ENCODE peak calls at places on chromosomes 11 and 22, in five cellular contexts. I, Y, Z, K and U are unnamed samples.

GRCh38 chr11:44138980-44139379 is 43.5 kb downstream of the EXT2 start:
- DNase-seq in I (no peak), Y (no peak), Z (no peak), K (no peak), U (no peak)

GRCh38 chr11:129320485-129320884 is 55.2 kb upstream of the BARX2 start:
- DNase-seq in I (no peak), Y (no peak), Z (no peak), K (no peak), U (no peak)

GRCh38 chr11:62689421-62690183 is at the start of gene LRRN4CL:
- DNase-seq in I (peak), Y (no peak), Z (no peak), K (peak), U (no peak)

GRCh38 chr11:118911880-118912741 is 13.6 kb downstream of the BCL9L start:
- DNase-seq in I (peak), Y (no peak), Z (no peak), K (peak), U (peak)

GRCh38 chr11:121964591-121964990 is 151.4 kb downstream of the BLID start:
- DNase-seq in I (peak), Y (no peak), Z (no peak), K (peak), U (no peak)

GRCh38 chr11:131914299-131914902 is 544.0 kb downstream of the NTM start:
- DNase-seq in I (peak), Y (no peak), Z (no peak), K (no peak), U (no peak)

GRCh38 chr11:72217856-72218745 is 1.5 kb downstream of the FOLR2 start:
- DNase-seq in I (no peak), Y (no peak), Z (no peak), K (no peak), U (no peak)

GRCh38 chr11:75800136-75800675 is 14.8 kb upstream of the UVRAG start:
- DNase-seq in I (no peak), Y (no peak), Z (no peak), K (no peak), U (no peak)

GRCh38 chr11:45305874-45306623 is 19.9 kb upstream of the SYT13 start:
- DNase-seq in I (no peak), Y (peak), Z (no peak), K (no peak), U (no peak)

GRCh38 chr11:19963697-19964340 is 196.5 kb downstream of the DBX1 start:
- DNase-seq in I (no peak), Y (no peak), Z (no peak), K (no peak), U (no peak)

GRCh38 chr22:29369460-29369859 is 18.9 kb downstream of the AP1B1 start:
- DNase-seq in I (peak), Y (no peak), Z (no peak), K (peak), U (no peak)

GRCh38 chr11:72609045-72609444 is 65.2 kb downstream of the PDE2A start:
- DNase-seq in I (peak), Y (no peak), Z (peak), K (no peak), U (peak)

GRCh38 chr11:8234425-8234821 is 29.3 kb downstream of the LMO1 start:
- DNase-seq in I (no peak), Y (no peak), Z (no peak), K (no peak), U (no peak)
- TF ChIP-seq CTCF in I (no peak), Y (no peak), Z (no peak), K (peak), U (no peak)

DNA sequence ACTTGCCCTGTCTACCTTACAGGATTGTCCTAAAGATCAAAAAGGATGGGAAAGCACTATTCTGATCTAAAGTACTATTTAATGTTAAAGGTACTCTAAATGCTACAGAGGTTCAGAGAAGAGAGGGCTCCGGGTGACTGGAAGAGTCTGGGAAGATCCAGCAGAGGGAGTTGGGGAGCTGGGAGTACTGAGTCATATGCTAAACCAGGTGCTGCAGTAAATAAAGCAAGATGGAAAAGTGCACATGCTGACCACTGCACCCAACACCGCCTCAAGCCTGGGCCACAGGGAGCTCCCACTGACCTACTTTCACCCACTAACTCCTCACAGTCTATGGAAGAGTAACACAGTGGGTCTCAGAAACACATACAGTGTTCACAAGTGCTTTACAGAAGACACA is 49.3 kb downstream of the WT1 start:
- DNase-seq in I (peak), Y (peak), Z (no peak), K (peak), U (no peak)
- TF ChIP-seq CTCF in I (peak), Y (peak), Z (peak), K (peak), U (no peak)

DNA sequence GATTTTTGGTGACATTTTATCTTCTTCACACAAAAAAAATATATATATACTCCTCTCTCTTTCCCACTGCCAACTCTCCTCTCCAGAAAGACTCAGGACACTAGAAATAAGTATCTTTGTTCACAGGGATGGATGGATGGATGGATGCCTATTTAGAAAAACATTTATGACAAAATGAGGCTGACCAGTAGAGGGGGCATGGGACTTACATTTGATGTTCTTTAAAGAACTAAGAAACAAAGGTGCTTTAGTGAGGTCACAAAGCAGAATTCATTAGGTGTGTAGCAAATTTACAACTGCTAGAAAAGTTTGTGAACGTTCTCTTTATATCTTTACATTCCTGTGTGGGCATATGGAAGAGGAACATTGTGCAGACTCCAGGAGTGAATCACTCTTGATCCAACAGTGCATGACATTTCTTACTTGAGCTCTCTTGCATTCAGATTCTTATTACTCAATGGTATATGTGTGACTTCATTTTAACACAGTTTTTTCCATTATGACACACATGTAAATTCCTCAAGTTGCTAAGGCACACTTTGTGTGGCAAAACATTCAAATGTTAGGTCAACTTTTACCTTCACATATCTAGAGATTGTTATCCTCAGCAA is 15.8 kb upstream of the SIK2 start:
- DNase-seq in I (peak), Y (no peak), Z (peak), K (peak), U (peak)
- TF ChIP-seq CTCF in I (peak), Y (peak), Z (peak), K (peak), U (peak)

DNA sequence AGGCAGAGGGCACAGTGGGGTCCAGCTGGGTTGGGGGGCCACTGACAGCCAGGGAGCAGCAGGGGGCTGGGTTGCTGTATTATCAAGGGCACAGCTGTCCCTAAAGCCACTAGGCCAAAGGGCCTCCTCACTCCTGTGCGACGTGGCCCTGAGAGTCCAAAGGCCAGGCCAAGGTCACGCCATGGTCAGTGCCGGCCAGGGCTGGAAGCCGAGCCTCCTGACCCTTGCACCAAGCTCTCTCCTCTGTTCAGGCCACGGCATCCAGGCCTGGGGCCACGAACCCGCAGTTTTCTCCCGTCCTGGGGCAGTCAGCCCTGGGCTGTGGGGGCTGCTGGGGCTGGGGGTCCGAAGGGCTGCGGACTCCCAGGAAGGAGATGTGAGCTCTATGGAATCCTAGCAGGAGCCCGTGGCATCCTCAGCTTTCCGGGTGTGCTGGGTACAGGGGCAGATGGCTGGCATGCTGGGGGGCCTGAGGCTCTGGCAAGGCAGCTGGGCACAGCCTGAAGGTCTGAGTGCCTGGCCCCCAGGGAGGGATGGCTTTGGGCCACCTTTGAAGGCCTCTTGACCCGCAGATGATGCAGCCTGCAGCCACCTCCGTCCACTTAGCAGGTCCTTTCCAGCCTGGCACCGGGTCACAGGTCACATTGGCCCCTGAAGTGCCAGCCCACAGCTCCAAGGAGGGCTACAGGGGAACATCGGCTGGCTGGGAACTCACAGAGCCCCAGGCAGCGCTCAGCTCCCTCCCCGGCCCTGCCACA is 17.3 kb upstream of the PPARA start:
- DNase-seq in I (no peak), Y (no peak), Z (no peak), K (no peak), U (no peak)
- TF ChIP-seq CTCF in I (no peak), Y (no peak), Z (no peak), K (no peak), U (no peak)

DNA sequence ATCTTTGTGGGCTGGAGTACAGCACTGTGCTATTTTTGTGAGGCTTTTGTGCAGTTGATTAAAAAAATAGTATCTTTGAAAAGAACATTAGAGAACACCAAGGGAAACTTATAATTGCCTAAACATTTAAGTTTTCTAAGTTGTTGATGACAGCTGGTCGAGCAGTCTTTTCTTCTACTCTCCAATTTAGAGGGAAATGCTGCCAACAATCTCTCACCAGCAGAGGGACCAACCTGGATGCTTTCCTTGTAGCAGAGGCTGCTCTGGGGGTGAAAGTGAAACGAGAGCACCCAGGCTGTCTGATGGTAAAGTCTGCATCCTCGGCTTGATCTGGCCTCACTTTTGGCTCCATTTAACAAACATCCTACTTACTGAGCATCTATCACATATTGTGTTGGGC is 1286.5 kb upstream of the TENM4 start:
- DNase-seq in I (no peak), Y (no peak), Z (peak), K (peak), U (no peak)
- TF ChIP-seq CTCF in I (peak), Y (peak), Z (peak), K (peak), U (no peak)

GRCh38 chr11:13487661-13488030 is 8.2 kb downstream of the PTH start:
- DNase-seq in I (peak), Y (no peak), Z (no peak), K (peak), U (peak)

GRCh38 chr11:13486926-13487660 is 8.7 kb downstream of the PTH start:
- DNase-seq in I (peak), Y (no peak), Z (no peak), K (peak), U (peak)
- TF ChIP-seq CTCF in I (peak), Y (no peak), Z (peak), K (peak), U (peak)

GRCh38 chr11:100009728-100010127 is 677.4 kb upstream of the ARHGAP42 start:
- DNase-seq in I (no peak), Y (no peak), Z (no peak), K (no peak), U (no peak)

GRCh38 chr11:100004541-100004940 is 682.5 kb upstream of the ARHGAP42 start:
- DNase-seq in I (no peak), Y (no peak), Z (no peak), K (peak), U (no peak)

GRCh38 chr11:100008440-100008839 is 678.6 kb upstream of the ARHGAP42 start:
- DNase-seq in I (no peak), Y (no peak), Z (no peak), K (no peak), U (no peak)

GRCh38 chr11:100010393-100010792 is 676.7 kb upstream of the ARHGAP42 start:
- DNase-seq in I (no peak), Y (no peak), Z (no peak), K (no peak), U (no peak)
- TF ChIP-seq CTCF in I (no peak), Y (no peak), Z (no peak), K (peak), U (no peak)